ENCODE peak calls at places on chromosomes 3 and 15, in eight cellular contexts. F, H, J, N, U, V, P and M are unnamed samples.

GRCh38 chr3:102673271-102674115 is 238.7 kb downstream of the ZPLD1 start:
- DNase-seq in F (peak), H (peak), J (peak), N (peak), U (peak), V (no peak), P (peak), M (peak)

GRCh38 chr3:14428087-14429067 is 26.0 kb downstream of the SLC6A6 start:
- DNase-seq in F (no peak), H (no peak), J (no peak), N (no peak), U (peak), V (no peak), P (no peak), M (no peak)

GRCh38 chr3:177358968-177359600 is 161.8 kb upstream of the TBL1XR1 start:
- DNase-seq in F (peak), H (peak), J (peak), N (peak), U (peak), V (peak), P (peak), M (peak)

GRCh38 chr3:25137606-25138005 is 290.5 kb upstream of the RARB start:
- DNase-seq in F (no peak), H (no peak), J (no peak), N (no peak), U (no peak), V (no peak), P (no peak), M (no peak)

GRCh38 chr3:13786811-13787210 is 93.1 kb downstream of the WNT7A start:
- DNase-seq in F (no peak), H (no peak), J (no peak), N (no peak), U (no peak), V (no peak), P (no peak), M (no peak)

GRCh38 chr3:99640214-99640851 is 1.9 kb downstream of the COL8A1 start:
- DNase-seq in F (no peak), H (no peak), J (no peak), N (no peak), U (peak), V (no peak), P (no peak), M (no peak)

GRCh38 chr3:81581966-81582599 is 179.4 kb downstream of the GBE1 start:
- DNase-seq in F (peak), H (no peak), J (peak), N (no peak), U (peak), V (no peak), P (peak), M (no peak)

GRCh38 chr3:12451960-12452359 is 32.3 kb upstream of the TSEN2 start:
- DNase-seq in F (no peak), H (no peak), J (no peak), N (peak), U (no peak), V (no peak), P (no peak), M (no peak)

GRCh38 chr15:54307926-54308325 is 329.7 kb downstream of the UNC13C start:
- DNase-seq in F (no peak), H (no peak), J (no peak), N (no peak), U (no peak), V (no peak), P (no peak), M (no peak)

GRCh38 chr15:58369261-58369699 is 62.5 kb upstream of the LIPC start:
- DNase-seq in F (no peak), H (no peak), J (no peak), N (no peak), U (peak), V (no peak), P (peak), M (no peak)

GRCh38 chr3:134374791-134375541 is 719 bp upstream of the AMOTL2 start:
- DNase-seq in F (peak), H (peak), J (peak), N (peak), U (no peak), V (peak), P (peak), M (no peak)

GRCh38 chr3:137946341-137946973 is 63.5 kb upstream of the CLDN18 start:
- DNase-seq in F (peak), H (peak), J (peak), N (peak), U (peak), V (no peak), P (peak), M (no peak)

GRCh38 chr3:481680-482079 is 285.1 kb downstream of the CHL1 start:
- DNase-seq in F (peak), H (no peak), J (no peak), N (no peak), U (no peak), V (no peak), P (peak), M (no peak)

GRCh38 chr3:4763604-4764247 is 215.5 kb upstream of the BHLHE40 start:
- DNase-seq in F (no peak), H (no peak), J (no peak), N (no peak), U (no peak), V (no peak), P (no peak), M (no peak)

GRCh38 chr15:87167055-87167454 is 1087.4 kb downstream of the AGBL1 start:
- DNase-seq in F (no peak), H (no peak), J (no peak), N (no peak), U (peak), V (no peak), P (peak), M (no peak)

GRCh38 chr3:48086736-48087470 is 70.7 kb upstream of the MAP4 start:
- DNase-seq in F (no peak), H (no peak), J (no peak), N (no peak), U (peak), V (no peak), P (peak), M (no peak)

GRCh38 chr15:55279746-55280351 is 9.8 kb downstream of the RAB27A start:
- DNase-seq in F (peak), H (no peak), J (no peak), N (no peak), U (peak), V (no peak), P (peak), M (no peak)

GRCh38 chr3:129794319-129795201 is 99.0 kb downstream of the TMCC1 start:
- DNase-seq in F (peak), H (peak), J (peak), N (peak), U (peak), V (peak), P (peak), M (no peak)

GRCh38 chr3:174662653-174663052 is 196.5 kb upstream of the NAALADL2 start:
- DNase-seq in F (no peak), H (no peak), J (no peak), N (no peak), U (no peak), V (no peak), P (no peak), M (no peak)

GRCh38 chr3:8320711-8321458 is 180.7 kb upstream of the LMCD1 start:
- DNase-seq in F (no peak), H (no peak), J (no peak), N (no peak), U (no peak), V (no peak), P (no peak), M (no peak)

GRCh38 chr3:31010491-31010890 is 116.0 kb upstream of the GADL1 start:
- DNase-seq in F (no peak), H (no peak), J (no peak), N (no peak), U (peak), V (no peak), P (peak), M (no peak)

GRCh38 chr3:172341482-172342059 is 106.7 kb downstream of the GHSR start:
- DNase-seq in F (peak), H (no peak), J (no peak), N (no peak), U (peak), V (no peak), P (peak), M (no peak)

GRCh38 chr3:100002599-100003350 is 111.5 kb downstream of the FILIP1L start:
- DNase-seq in F (peak), H (no peak), J (peak), N (peak), U (peak), V (no peak), P (peak), M (no peak)

GRCh38 chr3:30848093-30848779 is 46.2 kb downstream of the GADL1 start:
- DNase-seq in F (peak), H (no peak), J (no peak), N (no peak), U (no peak), V (no peak), P (no peak), M (no peak)

GRCh38 chr3:100316656-100317069 is 17.9 kb upstream of the NIT2 start:
- DNase-seq in F (peak), H (no peak), J (peak), N (no peak), U (peak), V (no peak), P (peak), M (no peak)

GRCh38 chr3:58357402-58357801 is 24.7 kb downstream of the PXK start:
- DNase-seq in F (no peak), H (no peak), J (no peak), N (no peak), U (no peak), V (no peak), P (no peak), M (no peak)

GRCh38 chr3:46947545-46947899 is 29.0 kb downstream of the CCDC12 start:
- DNase-seq in F (no peak), H (no peak), J (no peak), N (no peak), U (no peak), V (no peak), P (no peak), M (no peak)

GRCh38 chr3:46944191-46944590 is 32.4 kb downstream of the CCDC12 start:
- DNase-seq in F (no peak), H (peak), J (no peak), N (no peak), U (no peak), V (no peak), P (no peak), M (no peak)

GRCh38 chr3:46947981-46948791 is 28.4 kb downstream of the CCDC12 start:
- DNase-seq in F (peak), H (peak), J (peak), N (no peak), U (peak), V (no peak), P (peak), M (no peak)

GRCh38 chr3:46946856-46947544 is 29.5 kb downstream of the CCDC12 start:
- DNase-seq in F (peak), H (peak), J (peak), N (no peak), U (peak), V (no peak), P (peak), M (no peak)

GRCh38 chr3:46946416-46946815 is 30.1 kb downstream of the CCDC12 start:
- DNase-seq in F (peak), H (peak), J (no peak), N (no peak), U (no peak), V (no peak), P (peak), M (no peak)
- H3K27ac ChIP-seq in F (peak), H (peak), J (peak), N (no peak), U (no peak), V (peak), P (peak), M (no peak)

GRCh38 chr15:29880886-29881285 is 58.6 kb upstream of the TJP1 start:
- DNase-seq in F (no peak), H (no peak), J (no peak), N (no peak), U (no peak), V (no peak), P (no peak), M (no peak)

GRCh38 chr15:29887719-29888118 is 65.5 kb upstream of the TJP1 start:
- DNase-seq in F (no peak), H (no peak), J (no peak), N (no peak), U (peak), V (no peak), P (no peak), M (no peak)

GRCh38 chr15:29883126-29883525 is 60.9 kb upstream of the TJP1 start:
- DNase-seq in F (no peak), H (no peak), J (no peak), N (no peak), U (peak), V (no peak), P (no peak), M (no peak)

GRCh38 chr15:29888651-29889050 is 66.4 kb upstream of the TJP1 start:
- DNase-seq in F (peak), H (no peak), J (no peak), N (no peak), U (peak), V (no peak), P (no peak), M (peak)

DNA sequence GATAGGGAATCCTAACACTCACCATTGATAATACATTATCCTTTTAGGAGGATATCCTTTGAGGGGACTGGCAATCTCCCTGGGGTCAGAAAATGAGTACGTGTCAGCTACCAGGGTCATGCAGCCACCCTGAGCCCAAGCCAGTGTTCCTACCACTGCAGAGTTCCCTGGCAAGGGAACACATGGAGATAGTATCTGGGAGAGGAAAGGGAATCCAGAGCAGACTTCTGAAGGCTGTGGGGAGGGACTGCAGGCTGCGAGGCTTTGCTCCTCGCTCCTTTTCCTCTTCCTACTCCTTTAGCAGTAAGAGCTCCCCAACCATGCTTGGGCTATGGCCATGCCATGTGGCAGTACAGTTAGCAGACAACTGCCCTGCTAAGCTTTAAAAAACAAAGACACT is 62.9 kb upstream of the TJP1 start:
- DNase-seq in F (no peak), H (no peak), J (no peak), N (no peak), U (no peak), V (no peak), P (no peak), M (no peak)
- H3K27ac ChIP-seq in F (no peak), H (peak), J (no peak), N (no peak), U (no peak), V (no peak), P (no peak), M (peak)

DNA sequence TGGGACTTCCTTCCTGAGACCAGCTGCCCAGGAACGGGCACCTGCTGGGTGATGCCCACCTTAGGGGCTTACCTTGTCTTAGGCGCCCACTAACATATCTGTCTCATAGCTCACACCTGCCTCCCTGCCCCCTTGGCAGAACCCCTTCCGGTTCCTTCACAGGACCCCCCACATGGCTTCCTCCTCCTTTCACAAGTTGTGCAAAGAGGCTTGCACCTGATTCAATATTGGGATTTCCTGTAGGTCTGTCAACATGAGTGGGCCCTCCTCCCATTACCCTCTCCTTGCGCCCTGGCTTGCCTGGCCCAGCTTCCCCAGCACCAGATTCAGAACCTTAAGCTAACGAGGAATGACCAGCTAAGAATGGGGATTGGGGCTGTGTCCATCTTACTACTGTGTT is 633 bp downstream of the THPO start:
- DNase-seq in F (no peak), H (no peak), J (no peak), N (peak), U (no peak), V (no peak), P (no peak), M (no peak)
- H3K27ac ChIP-seq in F (peak), H (no peak), J (no peak), N (no peak), U (no peak), V (no peak), P (no peak), M (no peak)

DNA sequence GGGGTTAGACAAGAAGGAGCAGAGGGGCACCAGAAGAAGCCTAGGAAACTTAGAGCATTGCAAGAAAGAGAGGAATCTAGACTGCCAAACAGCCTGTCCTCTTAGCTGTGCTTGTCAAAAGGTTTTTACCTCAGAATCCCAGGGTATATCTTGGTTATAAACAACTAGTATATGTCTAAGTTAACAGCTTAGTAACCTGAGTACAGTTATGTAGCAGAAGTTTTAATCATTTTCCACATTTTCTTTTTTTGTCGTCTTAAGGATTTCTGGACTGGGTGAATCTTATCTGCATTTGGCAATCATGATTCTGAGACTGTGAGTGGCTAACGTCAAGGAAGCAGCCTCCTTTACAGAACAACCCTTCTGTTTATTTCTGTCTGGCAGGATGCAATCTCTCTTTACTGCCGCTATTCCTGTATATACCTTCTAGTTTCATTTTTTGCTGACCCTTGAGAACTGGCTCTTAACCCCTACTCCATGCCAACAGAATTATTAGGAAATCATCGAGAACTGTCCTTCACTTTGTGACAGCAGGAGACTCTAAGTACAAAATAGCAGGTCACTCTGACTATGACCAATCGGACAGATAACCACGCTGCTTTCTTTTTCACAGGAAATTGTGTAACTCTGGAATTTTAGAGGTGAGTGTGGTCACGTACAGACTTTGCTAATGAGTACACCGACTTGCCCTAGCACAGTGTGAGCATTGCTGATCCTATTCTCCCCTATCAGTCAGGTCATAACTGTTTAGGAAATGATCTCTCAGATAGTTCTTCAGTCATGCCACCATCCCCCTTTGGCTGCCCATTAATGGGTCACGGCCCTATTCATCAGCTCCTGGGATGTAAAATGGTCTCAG is 3.3 kb upstream of the CP start:
- DNase-seq in F (peak), H (no peak), J (no peak), N (no peak), U (peak), V (no peak), P (peak), M (no peak)
- H3K27ac ChIP-seq in F (peak), H (peak), J (peak), N (peak), U (peak), V (peak), P (peak), M (peak)

GRCh38 chr3:188947983-188948657 is 223.7 kb upstream of the TPRG1 start:
- DNase-seq in F (peak), H (peak), J (peak), N (peak), U (peak), V (peak), P (peak), M (peak)
- H3K27ac ChIP-seq in F (peak), H (peak), J (peak), N (peak), U (peak), V (peak), P (peak), M (peak)

DNA sequence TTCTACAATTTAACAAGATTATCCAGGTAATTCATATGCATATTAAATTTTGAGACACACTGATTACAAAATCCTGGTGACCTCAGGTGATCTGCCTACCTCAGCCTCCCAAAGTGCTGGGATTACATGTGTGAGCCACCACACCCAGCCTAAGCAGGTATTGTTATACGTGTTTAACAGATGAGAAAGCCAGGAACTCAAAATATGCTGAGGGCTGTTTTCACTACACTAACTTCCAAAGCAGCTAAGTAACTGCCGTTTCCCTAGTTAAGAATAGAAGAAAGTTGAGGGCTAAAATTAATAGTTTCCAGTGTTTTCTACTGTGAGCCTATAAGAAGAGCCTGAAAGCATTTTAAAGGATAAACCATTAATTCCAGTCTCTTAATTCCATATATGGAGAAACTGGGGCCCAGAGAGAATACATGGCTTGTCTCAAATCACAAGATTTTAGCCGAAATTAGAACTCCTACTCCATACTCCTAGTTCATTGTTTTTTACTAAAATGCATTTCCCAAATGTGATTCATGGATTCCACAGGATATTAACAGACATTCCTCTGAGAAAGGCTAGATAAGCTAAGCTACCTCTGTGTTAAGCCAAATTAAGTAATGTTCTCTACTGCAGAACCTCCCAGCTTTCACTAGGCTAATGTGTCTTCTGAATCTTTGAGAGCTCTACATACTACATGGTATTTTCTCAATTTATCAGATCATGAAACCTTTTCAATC is 17.0 kb upstream of the AVEN start:
- DNase-seq in F (no peak), H (no peak), J (no peak), N (no peak), U (peak), V (no peak), P (peak), M (no peak)
- H3K27ac ChIP-seq in F (peak), H (no peak), J (no peak), N (no peak), U (peak), V (no peak), P (no peak), M (no peak)

GRCh38 chr3:15579071-15579470 is 22.3 kb downstream of the HACL1 start:
- DNase-seq in F (no peak), H (no peak), J (no peak), N (no peak), U (peak), V (no peak), P (no peak), M (no peak)
- H3K27ac ChIP-seq in F (no peak), H (no peak), J (no peak), N (no peak), U (no peak), V (no peak), P (no peak), M (peak)

DNA sequence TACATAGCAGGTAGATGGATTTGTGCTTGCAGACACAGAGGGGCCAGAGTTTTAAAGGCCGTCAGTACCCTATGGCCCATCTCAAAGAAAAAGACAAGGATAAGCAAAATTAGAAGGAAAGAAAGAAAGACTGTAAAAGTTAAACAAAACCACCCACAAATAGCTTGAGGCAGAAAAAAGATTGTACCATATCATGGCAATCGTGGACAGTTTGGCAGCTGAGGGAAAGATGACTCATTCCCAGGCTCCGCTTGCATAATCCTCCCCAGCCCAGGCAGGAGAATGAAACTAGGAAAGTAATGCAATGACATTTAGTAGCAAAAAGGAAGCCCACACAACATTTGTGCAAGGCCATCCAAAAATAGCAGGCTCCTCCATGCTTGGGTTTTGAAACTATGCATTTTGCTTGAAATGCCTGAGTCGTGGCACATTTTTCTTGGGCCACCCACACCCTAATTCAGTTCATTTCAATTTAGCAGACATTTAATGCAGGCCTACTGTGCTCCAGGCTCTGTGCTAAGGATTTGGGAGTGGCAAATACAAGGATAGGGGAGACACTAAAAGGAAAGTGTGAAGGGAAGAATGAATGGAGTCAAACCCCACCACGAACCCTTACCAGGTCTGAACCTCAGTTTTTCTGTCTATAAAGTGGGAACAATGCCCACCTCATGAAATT is 40.9 kb upstream of the SMAD3 start:
- DNase-seq in F (peak), H (peak), J (peak), N (peak), U (peak), V (peak), P (peak), M (peak)
- H3K27ac ChIP-seq in F (peak), H (peak), J (peak), N (peak), U (peak), V (peak), P (peak), M (peak)